ENCODE peak calls at places on chromosomes 2 and 18, in seven cellular contexts. N is PC-3, Z is cardiac fibroblast, L is A172, X is substantia nigra, R is MM.1S, M is NB4. J is an unnamed sample.

GRCh38 chr2:44005831-44006230 is 10.0 kb upstream of the LRPPRC start:
- DNase-seq in M (no peak), Z (peak; percentile 37), R (no peak), X (no peak), N (peak; percentile 16), L (peak; percentile 22), J (no peak)

GRCh38 chr2:170411660-170412059 is 233.7 kb downstream of the MYO3B start:
- DNase-seq in L (no peak), Z (no peak), X (no peak), M (no peak), N (no peak), R (no peak), J (no peak)

GRCh38 chr2:239266779-239267410 is 133.9 kb downstream of the HDAC4 start:
- DNase-seq in L (no peak), Z (no peak), X (no peak), M (peak; percentile 27), N (no peak), R (no peak), J (no peak)

GRCh38 chr18:51211552-51211951 is 14.1 kb upstream of the MEX3C start:
- DNase-seq in R (no peak), M (peak; percentile 98), Z (peak; percentile 96), X (no peak), L (peak; percentile 80), N (peak; percentile 52), J (no peak)

GRCh38 chr2:99150691-99151090 is 4.1 kb downstream of the TSGA10 start:
- DNase-seq in M (peak; percentile 51), Z (peak; percentile 9), L (no peak), R (no peak), N (no peak), X (no peak), J (no peak)

GRCh38 chr2:35114765-35115164 is 1240.8 kb upstream of the CRIM1 start:
- DNase-seq in L (no peak), R (peak; percentile 60), M (peak; percentile 3), Z (no peak), X (no peak), N (peak; percentile 34), J (no peak)

GRCh38 chr2:177147093-177147694 is 65.4 kb upstream of the HNRNPA3 start:
- DNase-seq in Z (peak; percentile 76), M (peak; percentile 70), R (peak; percentile 69), X (no peak), N (peak; percentile 77), L (peak; percentile 75), J (peak; percentile 83)

GRCh38 chr2:136188086-136188485 is 70.1 kb upstream of the CXCR4 start:
- DNase-seq in L (no peak), Z (no peak), M (no peak), X (no peak), N (no peak), R (no peak), J (no peak)

GRCh38 chr18:61183798-61184197 is 149.4 kb upstream of the CDH20 start:
- DNase-seq in N (no peak), Z (no peak), X (no peak), M (no peak), L (no peak), R (no peak), J (no peak)

GRCh38 chr2:119744335-119744939 is 15.3 kb upstream of the PTPN4 start:
- DNase-seq in L (peak; percentile 81), M (no peak), Z (peak; percentile 36), R (no peak), X (no peak), N (peak; percentile 97), J (no peak)

GRCh38 chr2:227248876-227249275 is 76.2 kb upstream of the MFF start:
- DNase-seq in R (no peak), N (no peak), L (no peak), X (no peak), M (no peak), Z (no peak), J (no peak)

GRCh38 chr2:215880970-215881369 is 132.4 kb downstream of the MREG start:
- DNase-seq in R (peak; percentile 50), Z (no peak), M (no peak), X (no peak), N (no peak), L (peak; percentile 9), J (no peak)